ENCODE peak calls at places on chromosomes 11 and 22, in seven cellular contexts. One of them, this sample, is unnamed.

GRCh38 chr22:28942801-28943500 is 59.6 kb downstream of the ZNRF3 start:
- DNase-seq in HCT116: no peak
- DNase-seq in HepG2: no peak
- DNase-seq in K562: no peak
- DNase-seq in GM12878: no peak
- DNase-seq in SK-N-SH: no peak
- DNase-seq in H1: no peak
- DNase-seq in this sample: no peak

GRCh38 chr11:67006029-67006884 is 16.7 kb upstream of the SYT12 start:
- DNase-seq in HCT116: peak; percentile 62
- DNase-seq in HepG2: peak; percentile 52
- DNase-seq in K562: peak; percentile 97
- DNase-seq in GM12878: no peak
- DNase-seq in SK-N-SH: peak; percentile 61
- DNase-seq in H1: no peak
- DNase-seq in this sample: no peak

GRCh38 chr11:75925785-75926164 is 110.8 kb downstream of the UVRAG start:
- DNase-seq in HCT116: no peak
- DNase-seq in HepG2: no peak
- DNase-seq in K562: no peak
- DNase-seq in GM12878: no peak
- DNase-seq in SK-N-SH: no peak
- DNase-seq in H1: no peak
- DNase-seq in this sample: peak; percentile 28

GRCh38 chr11:119709638-119710346 is 19.2 kb downstream of the NECTIN1 start:
- DNase-seq in HCT116: no peak
- DNase-seq in HepG2: no peak
- DNase-seq in K562: no peak
- DNase-seq in GM12878: no peak
- DNase-seq in SK-N-SH: peak; percentile 92
- DNase-seq in H1: no peak
- DNase-seq in this sample: peak; percentile 69

GRCh38 chr22:17087176-17088131 is 2.7 kb downstream of the IL17RA start:
- DNase-seq in HCT116: no peak
- DNase-seq in HepG2: no peak
- DNase-seq in K562: no peak
- DNase-seq in GM12878: peak; percentile 55
- DNase-seq in SK-N-SH: no peak
- DNase-seq in H1: no peak
- DNase-seq in this sample: peak; percentile 91

GRCh38 chr11:107778839-107779517 is 67.1 kb upstream of the SLN start:
- DNase-seq in HCT116: no peak
- DNase-seq in HepG2: no peak
- DNase-seq in K562: no peak
- DNase-seq in GM12878: no peak
- DNase-seq in SK-N-SH: no peak
- DNase-seq in H1: no peak
- DNase-seq in this sample: no peak

GRCh38 chr11:133579165-133580031 is 47.1 kb upstream of the OPCML start:
- DNase-seq in HCT116: no peak
- DNase-seq in HepG2: no peak
- DNase-seq in K562: no peak
- DNase-seq in GM12878: no peak
- DNase-seq in SK-N-SH: peak; percentile 78
- DNase-seq in H1: no peak
- DNase-seq in this sample: no peak

GRCh38 chr11:92480519-92480918 is 255.9 kb downstream of the FAT3 start:
- DNase-seq in HCT116: no peak
- DNase-seq in HepG2: no peak
- DNase-seq in K562: no peak
- DNase-seq in GM12878: no peak
- DNase-seq in SK-N-SH: no peak
- DNase-seq in H1: no peak
- DNase-seq in this sample: peak; percentile 11

GRCh38 chr11:79482800-79483199 is 42.0 kb upstream of the TENM4 start:
- DNase-seq in HCT116: no peak
- DNase-seq in HepG2: no peak
- DNase-seq in K562: no peak
- DNase-seq in GM12878: peak; percentile 72
- DNase-seq in SK-N-SH: no peak
- DNase-seq in H1: no peak
- DNase-seq in this sample: no peak

GRCh38 chr22:46066691-46067090 is 83.6 kb upstream of the PPARA start:
- DNase-seq in HCT116: no peak
- DNase-seq in HepG2: no peak
- DNase-seq in K562: no peak
- DNase-seq in GM12878: no peak
- DNase-seq in SK-N-SH: no peak
- DNase-seq in H1: no peak
- DNase-seq in this sample: no peak

GRCh38 chr11:114377612-114378267 is 22.6 kb downstream of the C11orf71 start:
- DNase-seq in HCT116: no peak
- DNase-seq in HepG2: no peak
- DNase-seq in K562: no peak
- DNase-seq in GM12878: no peak
- DNase-seq in SK-N-SH: no peak
- DNase-seq in H1: no peak
- DNase-seq in this sample: peak; percentile 87

GRCh38 chr11:96309643-96310017 is 33.4 kb downstream of the MAML2 start:
- DNase-seq in HCT116: no peak
- DNase-seq in HepG2: no peak
- DNase-seq in K562: no peak
- DNase-seq in GM12878: no peak
- DNase-seq in SK-N-SH: no peak
- DNase-seq in H1: no peak
- DNase-seq in this sample: no peak

GRCh38 chr11:128530119-128531091 is 57.0 kb downstream of the ETS1 start:
- DNase-seq in HCT116: no peak
- DNase-seq in HepG2: no peak
- DNase-seq in K562: no peak
- DNase-seq in GM12878: no peak
- DNase-seq in SK-N-SH: no peak
- DNase-seq in H1: no peak
- DNase-seq in this sample: peak; percentile 99

GRCh38 chr11:120666121-120666639 is 154.6 kb downstream of the GRIK4 start:
- DNase-seq in HCT116: no peak
- DNase-seq in HepG2: peak; percentile 23
- DNase-seq in K562: no peak
- DNase-seq in GM12878: no peak
- DNase-seq in SK-N-SH: no peak
- DNase-seq in H1: no peak
- DNase-seq in this sample: no peak

GRCh38 chr11:108967571-108967970 is 302.7 kb downstream of the DDX10 start:
- DNase-seq in HCT116: no peak
- DNase-seq in HepG2: no peak
- DNase-seq in K562: no peak
- DNase-seq in GM12878: no peak
- DNase-seq in SK-N-SH: peak; percentile 58
- DNase-seq in H1: no peak
- DNase-seq in this sample: no peak

GRCh38 chr22:22375586-22376351 is 131.2 kb downstream of the VPREB1 start:
- DNase-seq in HCT116: no peak
- DNase-seq in HepG2: no peak
- DNase-seq in K562: peak; percentile 32
- DNase-seq in GM12878: no peak
- DNase-seq in SK-N-SH: no peak
- DNase-seq in H1: no peak
- DNase-seq in this sample: no peak

GRCh38 chr11:114077482-114078305 is 18.2 kb downstream of the ZBTB16 start:
- DNase-seq in HCT116: no peak
- DNase-seq in HepG2: no peak
- DNase-seq in K562: no peak
- DNase-seq in GM12878: no peak
- DNase-seq in SK-N-SH: no peak
- DNase-seq in H1: no peak
- DNase-seq in this sample: no peak

GRCh38 chr11:31958086-31958735 is 132.7 kb upstream of the RCN1 start:
- DNase-seq in HCT116: peak; percentile 40
- DNase-seq in HepG2: peak; percentile 15
- DNase-seq in K562: peak; percentile 70
- DNase-seq in GM12878: peak; percentile 9
- DNase-seq in SK-N-SH: peak; percentile 60
- DNase-seq in H1: peak; percentile 47
- DNase-seq in this sample: peak; percentile 29

GRCh38 chr11:68312117-68312779 is at the start of gene LRP5:
- DNase-seq in HCT116: no peak
- DNase-seq in HepG2: no peak
- DNase-seq in K562: peak; percentile 95
- DNase-seq in GM12878: no peak
- DNase-seq in SK-N-SH: peak; percentile 94
- DNase-seq in H1: no peak
- DNase-seq in this sample: peak; percentile 10

GRCh38 chr22:20131593-20131855 is at the start of gene ZDHHC8:
- DNase-seq in HCT116: no peak
- DNase-seq in HepG2: no peak
- DNase-seq in K562: peak; percentile 97
- DNase-seq in GM12878: no peak
- DNase-seq in SK-N-SH: no peak
- DNase-seq in H1: no peak
- DNase-seq in this sample: no peak
- H3K9ac ChIP-seq in HCT116: peak within 1 kb of the TSS; percentile 89
- H3K9ac ChIP-seq in HepG2: peak within 1 kb of the TSS; percentile 81
- H3K9ac ChIP-seq in K562: peak within 1 kb of the TSS; percentile 68
- H3K9ac ChIP-seq in GM12878: peak within 1 kb of the TSS; percentile 73
- H3K9ac ChIP-seq in SK-N-SH: peak within 1 kb of the TSS; percentile 81
- H3K9ac ChIP-seq in H1: no peak within 1 kb of the TSS
- H3K9ac ChIP-seq in this sample: peak within 1 kb of the TSS; percentile 76

GRCh38 chr11:36730761-36731160 is 132.7 kb upstream of the RAG2 start:
- DNase-seq in HCT116: no peak
- DNase-seq in HepG2: no peak
- DNase-seq in K562: no peak
- DNase-seq in GM12878: no peak
- DNase-seq in SK-N-SH: no peak
- DNase-seq in H1: no peak
- DNase-seq in this sample: no peak

GRCh38 chr11:36729765-36730164 is 131.7 kb upstream of the RAG2 start:
- DNase-seq in HCT116: no peak
- DNase-seq in HepG2: no peak
- DNase-seq in K562: no peak
- DNase-seq in GM12878: no peak
- DNase-seq in SK-N-SH: no peak
- DNase-seq in H1: no peak
- DNase-seq in this sample: no peak

GRCh38 chr11:36726420-36726819 is 128.4 kb upstream of the RAG2 start:
- DNase-seq in HCT116: no peak
- DNase-seq in HepG2: no peak
- DNase-seq in K562: no peak
- DNase-seq in GM12878: no peak
- DNase-seq in SK-N-SH: no peak
- DNase-seq in H1: no peak
- DNase-seq in this sample: no peak

GRCh38 chr11:36719708-36720107 is 121.7 kb upstream of the RAG2 start:
- DNase-seq in HCT116: no peak
- DNase-seq in HepG2: no peak
- DNase-seq in K562: no peak
- DNase-seq in GM12878: no peak
- DNase-seq in SK-N-SH: no peak
- DNase-seq in H1: no peak
- DNase-seq in this sample: no peak

GRCh38 chr11:36724742-36725387 is 126.8 kb upstream of the RAG2 start:
- DNase-seq in HCT116: no peak
- DNase-seq in HepG2: no peak
- DNase-seq in K562: no peak
- DNase-seq in GM12878: peak; percentile 23
- DNase-seq in SK-N-SH: no peak
- DNase-seq in H1: no peak
- DNase-seq in this sample: no peak
- TF ChIP-seq RAD21 in HCT116: no peak
- TF ChIP-seq RAD21 in HepG2: no peak
- TF ChIP-seq RAD21 in K562: no peak
- TF ChIP-seq RAD21 in GM12878: no peak
- TF ChIP-seq RAD21 in SK-N-SH: no peak
- TF ChIP-seq RAD21 in H1: no peak
- TF ChIP-seq RAD21 in this sample: no peak

GRCh38 chr11:62505112-62505783 is 41.4 kb downstream of the AHNAK start:
- DNase-seq in HCT116: no peak
- DNase-seq in HepG2: no peak
- DNase-seq in K562: peak; percentile 65
- DNase-seq in GM12878: no peak
- DNase-seq in SK-N-SH: no peak
- DNase-seq in H1: no peak
- DNase-seq in this sample: no peak

GRCh38 chr11:62506413-62506940 is 40.1 kb downstream of the AHNAK start:
- DNase-seq in HCT116: no peak
- DNase-seq in HepG2: no peak
- DNase-seq in K562: no peak
- DNase-seq in GM12878: no peak
- DNase-seq in SK-N-SH: no peak
- DNase-seq in H1: no peak
- DNase-seq in this sample: no peak

GRCh38 chr11:62505784-62506145 is 40.8 kb downstream of the AHNAK start:
- DNase-seq in HCT116: no peak
- DNase-seq in HepG2: no peak
- DNase-seq in K562: no peak
- DNase-seq in GM12878: no peak
- DNase-seq in SK-N-SH: no peak
- DNase-seq in H1: no peak
- DNase-seq in this sample: no peak

GRCh38 chr11:62502030-62502730 is 44.4 kb downstream of the AHNAK start:
- DNase-seq in HCT116: no peak
- DNase-seq in HepG2: no peak
- DNase-seq in K562: no peak
- DNase-seq in GM12878: no peak
- DNase-seq in SK-N-SH: no peak
- DNase-seq in H1: no peak
- DNase-seq in this sample: no peak

GRCh38 chr11:62504158-62504973 is 42.2 kb downstream of the AHNAK start:
- DNase-seq in HCT116: no peak
- DNase-seq in HepG2: no peak
- DNase-seq in K562: no peak
- DNase-seq in GM12878: no peak
- DNase-seq in SK-N-SH: no peak
- DNase-seq in H1: no peak
- DNase-seq in this sample: no peak
- H3K27ac ChIP-seq in HCT116: no peak overlapping the region
- H3K27ac ChIP-seq in HepG2: no peak overlapping the region
- H3K27ac ChIP-seq in K562: no peak overlapping the region
- H3K27ac ChIP-seq in GM12878: no peak overlapping the region
- H3K27ac ChIP-seq in SK-N-SH: no peak overlapping the region
- H3K27ac ChIP-seq in H1: no peak overlapping the region
- H3K27ac ChIP-seq in this sample: no peak overlapping the region

DNA sequence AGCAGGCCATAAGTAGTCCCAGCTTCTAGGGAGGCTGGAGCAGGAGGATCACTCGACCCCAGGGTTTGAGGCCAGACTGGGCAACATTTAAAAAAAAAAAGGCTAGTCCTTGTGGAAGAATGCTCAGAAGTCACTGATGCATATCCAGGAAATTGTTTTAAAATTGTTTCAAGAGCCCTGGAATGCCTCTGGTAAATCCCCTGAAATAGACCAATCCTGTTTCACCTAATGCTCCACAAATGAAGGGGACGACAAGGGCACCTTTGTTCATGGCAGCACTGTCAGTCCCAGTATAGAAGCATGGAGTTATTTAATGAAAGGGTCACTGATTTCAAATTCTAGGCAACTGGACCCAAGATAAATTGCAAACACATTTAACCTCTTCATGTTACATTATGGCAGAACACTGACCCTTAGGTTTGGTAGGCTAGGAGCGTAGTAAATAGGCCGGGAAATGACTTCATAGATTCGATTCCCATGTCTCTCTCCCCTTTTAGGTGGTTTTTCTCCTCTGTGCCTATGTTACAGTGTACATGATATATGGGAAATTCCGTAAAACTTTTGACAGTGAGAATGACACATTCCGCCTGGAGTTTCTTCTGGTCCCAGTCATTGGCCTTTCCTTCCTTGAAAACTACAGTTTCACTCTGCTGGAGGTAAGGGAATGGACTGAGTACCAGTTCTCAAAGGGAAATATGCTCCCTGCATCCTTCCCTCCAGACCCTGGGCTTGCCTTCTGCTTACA is 11.4 kb downstream of the KDELR3 start:
- DNase-seq in HCT116: no peak
- DNase-seq in HepG2: no peak
- DNase-seq in K562: no peak
- DNase-seq in GM12878: no peak
- DNase-seq in SK-N-SH: no peak
- DNase-seq in H1: no peak
- DNase-seq in this sample: no peak
- H3K9ac ChIP-seq in HCT116: no peak overlapping the region
- H3K9ac ChIP-seq in HepG2: no peak overlapping the region
- H3K9ac ChIP-seq in K562: no peak overlapping the region
- H3K9ac ChIP-seq in GM12878: no peak overlapping the region
- H3K9ac ChIP-seq in SK-N-SH: no peak overlapping the region
- H3K9ac ChIP-seq in H1: no peak overlapping the region
- H3K9ac ChIP-seq in this sample: no peak overlapping the region

This sample was measured in IMR-90.